ENCODE peak calls at places on chromosomes 1 and 21, in seven cellular contexts. One of them, this sample, is unnamed. For H3K27me3, the result is how much of the 10 kb centered on the place peaks cover.

GRCh38 chr1:41810446-41810845 is 108.3 kb downstream of the HIVEP3 start:
- DNase-seq in heart left ventricle: no peak
- DNase-seq in esophagus squamous epithelium: no peak
- DNase-seq in ovary: no peak
- DNase-seq in neuronal stem cell: peak
- DNase-seq in endothelial cell of umbilical vein: peak
- DNase-seq in GM12878: no peak
- DNase-seq in this sample: no peak

GRCh38 chr1:28450561-28450960 is 55.3 kb upstream of the RCC1 start:
- DNase-seq in esophagus squamous epithelium: no peak
- DNase-seq in GM12878: no peak
- DNase-seq in heart left ventricle: no peak
- DNase-seq in neuronal stem cell: no peak
- DNase-seq in ovary: no peak
- DNase-seq in endothelial cell of umbilical vein: no peak
- DNase-seq in this sample: no peak

GRCh38 chr1:7915826-7916225 is 24.8 kb downstream of the TNFRSF9 start:
- DNase-seq in GM12878: no peak
- DNase-seq in heart left ventricle: no peak
- DNase-seq in ovary: no peak
- DNase-seq in neuronal stem cell: no peak
- DNase-seq in esophagus squamous epithelium: no peak
- DNase-seq in endothelial cell of umbilical vein: no peak
- DNase-seq in this sample: peak

GRCh38 chr1:201279313-201279712 is 4.0 kb upstream of the PKP1 start:
- DNase-seq in ovary: no peak
- DNase-seq in heart left ventricle: no peak
- DNase-seq in neuronal stem cell: no peak
- DNase-seq in GM12878: no peak
- DNase-seq in esophagus squamous epithelium: no peak
- DNase-seq in endothelial cell of umbilical vein: no peak
- DNase-seq in this sample: no peak

GRCh38 chr1:58308206-58308605 is 238.3 kb downstream of the OMA1 start:
- DNase-seq in heart left ventricle: no peak
- DNase-seq in neuronal stem cell: no peak
- DNase-seq in endothelial cell of umbilical vein: no peak
- DNase-seq in GM12878: no peak
- DNase-seq in ovary: no peak
- DNase-seq in esophagus squamous epithelium: no peak
- DNase-seq in this sample: no peak

GRCh38 chr1:211564084-211564483 is 14.9 kb downstream of the SLC30A1 start:
- DNase-seq in neuronal stem cell: no peak
- DNase-seq in ovary: no peak
- DNase-seq in GM12878: no peak
- DNase-seq in heart left ventricle: no peak
- DNase-seq in endothelial cell of umbilical vein: no peak
- DNase-seq in esophagus squamous epithelium: no peak
- DNase-seq in this sample: no peak

GRCh38 chr21:39094847-39095525 is 88.3 kb downstream of the PSMG1 start:
- DNase-seq in heart left ventricle: no peak
- DNase-seq in neuronal stem cell: no peak
- DNase-seq in GM12878: no peak
- DNase-seq in endothelial cell of umbilical vein: peak
- DNase-seq in ovary: no peak
- DNase-seq in esophagus squamous epithelium: no peak
- DNase-seq in this sample: no peak

GRCh38 chr1:235763962-235764361 is 102.7 kb downstream of the LYST start:
- DNase-seq in GM12878: peak
- DNase-seq in esophagus squamous epithelium: no peak
- DNase-seq in neuronal stem cell: no peak
- DNase-seq in endothelial cell of umbilical vein: no peak
- DNase-seq in heart left ventricle: no peak
- DNase-seq in ovary: no peak
- DNase-seq in this sample: no peak

GRCh38 chr1:223189903-223190724 is 47.1 kb upstream of the TLR5 start:
- DNase-seq in neuronal stem cell: no peak
- DNase-seq in GM12878: peak
- DNase-seq in heart left ventricle: no peak
- DNase-seq in esophagus squamous epithelium: no peak
- DNase-seq in endothelial cell of umbilical vein: no peak
- DNase-seq in ovary: no peak
- DNase-seq in this sample: peak

GRCh38 chr1:169085911-169086310 is 20.6 kb upstream of the ATP1B1 start:
- DNase-seq in endothelial cell of umbilical vein: no peak
- DNase-seq in ovary: no peak
- DNase-seq in esophagus squamous epithelium: no peak
- DNase-seq in heart left ventricle: no peak
- DNase-seq in GM12878: no peak
- DNase-seq in neuronal stem cell: no peak
- DNase-seq in this sample: no peak

GRCh38 chr1:21283524-21283923 is 6.7 kb downstream of the ECE1 start:
- DNase-seq in neuronal stem cell: no peak
- DNase-seq in ovary: no peak
- DNase-seq in GM12878: no peak
- DNase-seq in endothelial cell of umbilical vein: no peak
- DNase-seq in esophagus squamous epithelium: no peak
- DNase-seq in heart left ventricle: no peak
- DNase-seq in this sample: no peak

GRCh38 chr1:182046763-182047162 is 14.7 kb downstream of the ZNF648 start:
- DNase-seq in heart left ventricle: no peak
- DNase-seq in neuronal stem cell: no peak
- DNase-seq in ovary: no peak
- DNase-seq in esophagus squamous epithelium: no peak
- DNase-seq in endothelial cell of umbilical vein: no peak
- DNase-seq in GM12878: no peak
- DNase-seq in this sample: no peak

GRCh38 chr1:10530281-10530740 is 55.6 kb downstream of the PEX14 start:
- DNase-seq in GM12878: no peak
- DNase-seq in neuronal stem cell: peak
- DNase-seq in ovary: peak
- DNase-seq in heart left ventricle: peak
- DNase-seq in esophagus squamous epithelium: no peak
- DNase-seq in endothelial cell of umbilical vein: peak
- DNase-seq in this sample: no peak

GRCh38 chr1:47333578-47333921 is at the start of gene CMPK1:
- DNase-seq in GM12878: peak
- DNase-seq in neuronal stem cell: peak
- DNase-seq in ovary: peak
- DNase-seq in endothelial cell of umbilical vein: peak
- DNase-seq in esophagus squamous epithelium: no peak
- DNase-seq in heart left ventricle: peak
- DNase-seq in this sample: peak

GRCh38 chr1:17545354-17545753 is 5.9 kb downstream of the ARHGEF10L start:
- DNase-seq in neuronal stem cell: no peak
- DNase-seq in heart left ventricle: no peak
- DNase-seq in esophagus squamous epithelium: no peak
- DNase-seq in endothelial cell of umbilical vein: no peak
- DNase-seq in GM12878: no peak
- DNase-seq in ovary: no peak
- DNase-seq in this sample: no peak

GRCh38 chr1:179474713-179475112 is 101.0 kb downstream of the NPHS2 start:
- DNase-seq in neuronal stem cell: no peak
- DNase-seq in endothelial cell of umbilical vein: no peak
- DNase-seq in esophagus squamous epithelium: no peak
- DNase-seq in GM12878: no peak
- DNase-seq in heart left ventricle: no peak
- DNase-seq in ovary: no peak
- DNase-seq in this sample: no peak

GRCh38 chr1:110383311-110383990 is 7.4 kb downstream of the SLC16A4 start:
- DNase-seq in neuronal stem cell: no peak
- DNase-seq in endothelial cell of umbilical vein: peak
- DNase-seq in GM12878: no peak
- DNase-seq in ovary: no peak
- DNase-seq in heart left ventricle: no peak
- DNase-seq in esophagus squamous epithelium: no peak
- DNase-seq in this sample: no peak
- H3K27ac ChIP-seq in neuronal stem cell: no peak
- H3K27ac ChIP-seq in endothelial cell of umbilical vein: no peak
- H3K27ac ChIP-seq in GM12878: peak
- H3K27ac ChIP-seq in ovary: no peak
- H3K27ac ChIP-seq in heart left ventricle: peak
- H3K27ac ChIP-seq in esophagus squamous epithelium: peak
- H3K27ac ChIP-seq in this sample: no peak

DNA sequence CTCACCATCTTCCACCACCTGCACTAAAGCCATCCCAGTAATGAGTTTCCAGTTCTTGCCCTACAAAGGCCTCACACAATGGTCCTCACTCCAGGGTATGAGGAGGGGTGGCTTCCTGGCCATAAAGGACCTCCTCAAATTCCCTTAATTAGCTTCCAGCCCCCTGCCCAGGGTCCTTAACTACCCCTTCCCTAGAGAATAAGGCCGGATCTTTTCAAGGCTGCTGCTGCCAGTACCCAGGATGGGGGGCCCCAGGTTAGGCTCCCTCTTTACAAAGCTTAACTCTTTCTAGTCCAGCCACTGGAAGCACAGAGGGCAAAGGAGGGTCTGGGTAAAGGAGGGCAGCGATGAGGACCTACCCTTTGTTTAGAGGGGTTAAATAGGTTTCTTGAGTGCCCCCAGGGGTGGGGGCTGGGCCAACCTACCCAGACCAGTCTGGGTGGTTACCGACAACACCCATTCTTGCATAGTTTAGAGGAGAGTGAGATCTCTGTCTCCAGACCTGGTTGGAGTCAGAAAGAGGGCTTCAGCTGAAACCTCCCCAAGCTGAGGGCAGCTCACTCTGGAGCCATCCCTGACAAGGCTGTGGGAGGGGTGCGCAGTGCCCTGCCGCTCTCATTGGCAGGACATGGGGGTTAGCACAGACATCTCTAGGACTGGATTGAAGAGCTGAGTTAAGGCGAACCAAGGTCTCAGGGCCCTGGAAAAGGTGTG is 7.1 kb downstream of the BLACAT1 start:
- DNase-seq in GM12878: no peak
- DNase-seq in endothelial cell of umbilical vein: no peak
- DNase-seq in neuronal stem cell: no peak
- DNase-seq in heart left ventricle: no peak
- DNase-seq in ovary: no peak
- DNase-seq in esophagus squamous epithelium: no peak
- DNase-seq in this sample: no peak
- H3K4me3 ChIP-seq in GM12878: no peak
- H3K4me3 ChIP-seq in endothelial cell of umbilical vein: no peak
- H3K4me3 ChIP-seq in neuronal stem cell: peak
- H3K4me3 ChIP-seq in heart left ventricle: no peak
- H3K4me3 ChIP-seq in ovary: no peak
- H3K4me3 ChIP-seq in esophagus squamous epithelium: peak
- H3K4me3 ChIP-seq in this sample: no peak

GRCh38 chr1:112011231-112011630 is 21.8 kb upstream of the KCND3 start:
- DNase-seq in esophagus squamous epithelium: no peak
- DNase-seq in ovary: no peak
- DNase-seq in neuronal stem cell: no peak
- DNase-seq in heart left ventricle: no peak
- DNase-seq in endothelial cell of umbilical vein: no peak
- DNase-seq in GM12878: no peak
- DNase-seq in this sample: no peak
- H3K27me3 ChIP-seq in esophagus squamous epithelium: under half
- H3K27me3 ChIP-seq in ovary: under half
- H3K27me3 ChIP-seq in neuronal stem cell: under half
- H3K27me3 ChIP-seq in heart left ventricle: under half
- H3K27me3 ChIP-seq in endothelial cell of umbilical vein: under half
- H3K27me3 ChIP-seq in GM12878: under half
- H3K27me3 ChIP-seq in this sample: under half

DNA sequence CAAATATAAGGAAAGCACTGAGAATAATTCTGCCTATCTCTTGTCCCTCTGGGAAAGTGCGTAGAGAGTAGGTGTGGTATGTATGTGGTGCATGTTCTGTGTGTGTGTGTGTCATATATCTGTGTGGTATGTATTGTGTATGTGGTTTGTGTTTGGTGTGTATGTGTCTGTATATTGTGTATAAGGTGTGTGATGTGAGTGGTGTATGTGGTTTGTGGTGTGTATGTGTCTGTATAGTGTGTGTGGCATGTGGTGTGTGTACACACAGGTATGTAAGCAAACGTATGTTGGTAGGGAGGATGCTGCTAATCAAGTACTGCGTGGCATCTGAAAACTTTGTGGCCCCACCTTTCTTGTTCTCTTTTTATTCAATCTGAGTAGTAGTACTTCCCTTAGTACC is 68.3 kb upstream of the LAX1 start:
- DNase-seq in GM12878: no peak
- DNase-seq in neuronal stem cell: no peak
- DNase-seq in ovary: no peak
- DNase-seq in heart left ventricle: no peak
- DNase-seq in esophagus squamous epithelium: no peak
- DNase-seq in endothelial cell of umbilical vein: no peak
- DNase-seq in this sample: no peak
- H3K27ac ChIP-seq in GM12878: no peak
- H3K27ac ChIP-seq in neuronal stem cell: no peak
- H3K27ac ChIP-seq in ovary: no peak
- H3K27ac ChIP-seq in heart left ventricle: peak
- H3K27ac ChIP-seq in esophagus squamous epithelium: peak
- H3K27ac ChIP-seq in endothelial cell of umbilical vein: no peak
- H3K27ac ChIP-seq in this sample: no peak

GRCh38 chr1:39898146-39898545 is 3.6 kb downstream of the MYCL start:
- DNase-seq in heart left ventricle: no peak
- DNase-seq in GM12878: no peak
- DNase-seq in endothelial cell of umbilical vein: peak
- DNase-seq in neuronal stem cell: peak
- DNase-seq in esophagus squamous epithelium: no peak
- DNase-seq in ovary: no peak
- DNase-seq in this sample: no peak

GRCh38 chr1:39900662-39901485 is 843 bp downstream of the MYCL start:
- DNase-seq in endothelial cell of umbilical vein: no peak
- DNase-seq in heart left ventricle: peak
- DNase-seq in GM12878: no peak
- DNase-seq in ovary: no peak
- DNase-seq in esophagus squamous epithelium: no peak
- DNase-seq in neuronal stem cell: no peak
- DNase-seq in this sample: no peak

GRCh38 chr1:39901486-39902120 is at the start of gene MYCL:
- DNase-seq in endothelial cell of umbilical vein: peak
- DNase-seq in ovary: no peak
- DNase-seq in esophagus squamous epithelium: no peak
- DNase-seq in GM12878: no peak
- DNase-seq in neuronal stem cell: peak
- DNase-seq in heart left ventricle: peak
- DNase-seq in this sample: peak

GRCh38 chr1:39898648-39899603 is 2.8 kb downstream of the MYCL start:
- DNase-seq in esophagus squamous epithelium: no peak
- DNase-seq in ovary: no peak
- DNase-seq in endothelial cell of umbilical vein: peak
- DNase-seq in neuronal stem cell: peak
- DNase-seq in GM12878: no peak
- DNase-seq in heart left ventricle: no peak
- DNase-seq in this sample: no peak

GRCh38 chr1:39899611-39900538 is 1.8 kb downstream of the MYCL start:
- DNase-seq in GM12878: no peak
- DNase-seq in heart left ventricle: no peak
- DNase-seq in endothelial cell of umbilical vein: no peak
- DNase-seq in neuronal stem cell: no peak
- DNase-seq in ovary: no peak
- DNase-seq in esophagus squamous epithelium: no peak
- DNase-seq in this sample: no peak
- H3K4me3 ChIP-seq in GM12878: no peak
- H3K4me3 ChIP-seq in heart left ventricle: no peak
- H3K4me3 ChIP-seq in endothelial cell of umbilical vein: no peak
- H3K4me3 ChIP-seq in neuronal stem cell: peak
- H3K4me3 ChIP-seq in ovary: no peak
- H3K4me3 ChIP-seq in esophagus squamous epithelium: peak
- H3K4me3 ChIP-seq in this sample: no peak

This sample was measured in CD8-positive, alpha-beta memory T cell.